ENCODE peak calls at places on chromosomes 16 and 17, in five cellular contexts. X is astrocyte, B is heart left ventricle, H is mesendoderm, V is neuronal stem cell. C is an unnamed sample.

GRCh38 chr17:20008242-20009051 is 712 bp upstream of the SPECC1 start:
- DNase-seq in B (peak), H (peak), V (no peak), X (no peak), C (no peak)

GRCh38 chr16:13390093-13390985 is 488.9 kb downstream of the SHISA9 start:
- DNase-seq in B (no peak), V (no peak), X (no peak), H (peak), C (no peak)

GRCh38 chr16:24318670-24319069 is 62.5 kb downstream of the CACNG3 start:
- DNase-seq in B (no peak), X (no peak), V (no peak), H (peak), C (no peak)

GRCh38 chr17:37147301-37147812 is 198.6 kb downstream of the AATF start:
- DNase-seq in B (no peak), X (peak), H (no peak), V (no peak), C (no peak)

GRCh38 chr17:8556074-8556473 is 74.5 kb downstream of the MYH10 start:
- DNase-seq in X (peak), V (no peak), B (no peak), H (no peak), C (no peak)

GRCh38 chr16:15777533-15778203 is 79.2 kb downstream of the MYH11 start:
- DNase-seq in B (no peak), X (peak), H (peak), V (peak), C (no peak)

GRCh38 chr17:75587718-75588545 is at the start of gene MYO15B:
- DNase-seq in B (peak), V (peak), X (no peak), H (peak), C (peak)

GRCh38 chr17:63475491-63476412 is 1.1 kb upstream of the ACE start:
- DNase-seq in X (no peak), B (no peak), V (no peak), H (peak), C (no peak)

GRCh38 chr17:45403906-45404490 is 28.7 kb downstream of the ARHGAP27 start:
- DNase-seq in H (no peak), B (no peak), V (no peak), X (no peak), C (no peak)

GRCh38 chr17:62572488-62573469 is 54.7 kb upstream of the MRC2 start:
- DNase-seq in H (no peak), V (no peak), B (no peak), X (peak), C (no peak)

GRCh38 chr17:77800832-77801231 is 157.7 kb upstream of the TNRC6C start:
- DNase-seq in H (no peak), X (no peak), B (no peak), V (no peak), C (no peak)

GRCh38 chr16:66389256-66390175 is 23.0 kb downstream of the CDH5 start:
- DNase-seq in B (no peak), X (no peak), H (no peak), V (no peak), C (no peak)

GRCh38 chr17:8019161-8019560 is 16.7 kb downstream of the GUCY2D start:
- DNase-seq in H (peak), X (no peak), B (no peak), V (no peak), C (no peak)

GRCh38 chr17:3695129-3695722 is 729 bp downstream of the P2RX5 start:
- DNase-seq in B (peak), H (no peak), V (no peak), X (no peak), C (no peak)
- H3K27ac ChIP-seq in B (peak), H (no peak), V (no peak), X (no peak), C (peak)

GRCh38 chr16:87806246-87806607 is 40.4 kb upstream of the KLHDC4 start:
- DNase-seq in H (peak), X (peak), V (no peak), B (no peak), C (no peak)
- H3K27ac ChIP-seq in H (peak), X (peak), V (peak), B (peak), C (no peak)

GRCh38 chr17:83203472-83204221 is 124.2 kb downstream of the METRNL start:
- DNase-seq in B (peak), X (no peak), H (no peak), V (no peak), C (no peak)
- H3K27ac ChIP-seq in B (peak), X (peak), H (no peak), V (no peak), C (no peak)

DNA sequence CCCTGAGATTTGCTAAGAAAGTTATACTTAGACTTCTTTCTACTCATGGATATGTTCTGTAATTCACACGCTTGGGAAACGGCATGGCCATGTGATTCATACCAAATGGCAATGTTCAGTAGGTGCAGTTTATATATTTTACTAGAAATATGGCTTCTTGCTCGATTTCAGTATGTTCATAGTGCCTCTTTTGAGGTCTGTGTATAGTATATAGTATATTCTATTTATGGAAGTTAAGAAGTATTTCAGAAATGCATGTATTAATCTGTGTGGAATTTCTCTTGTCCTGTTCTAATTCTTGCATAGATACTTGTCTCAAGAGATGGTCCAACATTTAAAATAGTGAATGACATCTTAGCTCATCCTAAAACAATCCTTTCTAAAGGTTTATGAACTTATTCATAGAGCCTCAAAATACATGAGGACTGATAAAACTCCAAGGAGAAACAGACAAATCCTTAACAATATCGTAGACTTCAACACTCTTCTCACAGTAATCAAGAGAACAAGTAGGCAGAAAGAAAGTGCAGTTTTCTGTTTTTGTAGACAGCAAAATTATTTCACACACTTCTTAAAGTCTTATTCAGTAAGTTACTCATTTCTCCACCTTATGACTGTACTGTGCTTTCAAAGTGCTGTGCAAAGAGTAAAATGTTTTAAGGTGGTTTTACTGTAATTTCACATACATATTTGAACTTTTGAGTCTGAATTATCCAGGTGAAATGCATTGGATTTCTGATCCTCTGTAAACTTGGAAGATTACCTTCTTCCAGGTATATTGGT is 11.1 kb downstream of the BPTF start:
- DNase-seq in V (no peak), X (peak), H (no peak), B (no peak), C (no peak)
- H3K27ac ChIP-seq in V (no peak), X (peak), H (no peak), B (no peak), C (no peak)